ENCODE peak calls at places on chromosomes 4 and X, in five cellular contexts. One of them, this sample, is unnamed.

GRCh38 chr4:48042979-48043461 is 26.4 kb downstream of the NIPAL1 start:
- DNase-seq in fibroblast of lung: no peak
- DNase-seq in heart left ventricle: no peak
- DNase-seq in A673: no peak
- DNase-seq in cardiac muscle cell: no peak
- DNase-seq in this sample: no peak

GRCh38 chr4:67438975-67439374 is 106.3 kb downstream of the CENPC start:
- DNase-seq in fibroblast of lung: no peak
- DNase-seq in heart left ventricle: no peak
- DNase-seq in A673: no peak
- DNase-seq in cardiac muscle cell: no peak
- DNase-seq in this sample: no peak

GRCh38 chrX:69158166-69159040 is 6.8 kb downstream of the PJA1 start:
- DNase-seq in fibroblast of lung: peak
- DNase-seq in heart left ventricle: peak
- DNase-seq in A673: peak
- DNase-seq in cardiac muscle cell: peak
- DNase-seq in this sample: peak

GRCh38 chr4:15805583-15806517 is 27.7 kb downstream of the CD38 start:
- DNase-seq in fibroblast of lung: peak
- DNase-seq in heart left ventricle: no peak
- DNase-seq in A673: peak
- DNase-seq in cardiac muscle cell: peak
- DNase-seq in this sample: peak

GRCh38 chr4:104262678-104263077 is 232.0 kb downstream of the CXXC4 start:
- DNase-seq in fibroblast of lung: no peak
- DNase-seq in heart left ventricle: no peak
- DNase-seq in A673: no peak
- DNase-seq in cardiac muscle cell: no peak
- DNase-seq in this sample: no peak

GRCh38 chr4:27412617-27413016 is 552.0 kb downstream of the STIM2 start:
- DNase-seq in fibroblast of lung: no peak
- DNase-seq in heart left ventricle: no peak
- DNase-seq in A673: no peak
- DNase-seq in cardiac muscle cell: no peak
- DNase-seq in this sample: no peak

GRCh38 chr4:142954415-142954814 is 108.3 kb upstream of the INPP4B start:
- DNase-seq in fibroblast of lung: no peak
- DNase-seq in heart left ventricle: no peak
- DNase-seq in A673: no peak
- DNase-seq in cardiac muscle cell: no peak
- DNase-seq in this sample: no peak

GRCh38 chrX:39839371-39839770 is 258.4 kb downstream of the BCOR start:
- DNase-seq in fibroblast of lung: no peak
- DNase-seq in heart left ventricle: no peak
- DNase-seq in A673: no peak
- DNase-seq in cardiac muscle cell: no peak
- DNase-seq in this sample: no peak

GRCh38 chr4:95092762-95093161 is 335.0 kb downstream of the BMPR1B start:
- DNase-seq in fibroblast of lung: no peak
- DNase-seq in heart left ventricle: no peak
- DNase-seq in A673: peak
- DNase-seq in cardiac muscle cell: no peak
- DNase-seq in this sample: peak

GRCh38 chr4:108709234-108709633 is 53.6 kb downstream of the ETNPPL start:
- DNase-seq in fibroblast of lung: no peak
- DNase-seq in heart left ventricle: no peak
- DNase-seq in A673: no peak
- DNase-seq in cardiac muscle cell: no peak
- DNase-seq in this sample: no peak

GRCh38 chrX:38806054-38806389 is 4.8 kb downstream of the MID1IP1 start:
- DNase-seq in fibroblast of lung: no peak
- DNase-seq in heart left ventricle: no peak
- DNase-seq in A673: no peak
- DNase-seq in cardiac muscle cell: no peak
- DNase-seq in this sample: no peak

GRCh38 chr4:184255361-184255760 is 37.7 kb upstream of the ENPP6 start:
- DNase-seq in fibroblast of lung: no peak
- DNase-seq in heart left ventricle: no peak
- DNase-seq in A673: no peak
- DNase-seq in cardiac muscle cell: no peak
- DNase-seq in this sample: no peak

GRCh38 chr4:151865327-151865726 is 104.5 kb upstream of the GATB start:
- DNase-seq in fibroblast of lung: no peak
- DNase-seq in heart left ventricle: peak
- DNase-seq in A673: no peak
- DNase-seq in cardiac muscle cell: no peak
- DNase-seq in this sample: no peak

GRCh38 chr4:130043796-130044195 is 947.8 kb downstream of the C4orf33 start:
- DNase-seq in fibroblast of lung: no peak
- DNase-seq in heart left ventricle: no peak
- DNase-seq in A673: no peak
- DNase-seq in cardiac muscle cell: peak
- DNase-seq in this sample: peak

GRCh38 chr4:141417387-141417786 is 196.7 kb downstream of the ZNF330 start:
- DNase-seq in fibroblast of lung: peak
- DNase-seq in heart left ventricle: no peak
- DNase-seq in A673: no peak
- DNase-seq in cardiac muscle cell: no peak
- DNase-seq in this sample: no peak

GRCh38 chrX:41275661-41276609 is 58.0 kb upstream of the DDX3X start:
- DNase-seq in fibroblast of lung: peak
- DNase-seq in heart left ventricle: peak
- DNase-seq in A673: peak
- DNase-seq in cardiac muscle cell: peak
- DNase-seq in this sample: peak

GRCh38 chrX:104922206-104922621 is 298.3 kb downstream of the TEX13A start:
- DNase-seq in fibroblast of lung: peak
- DNase-seq in heart left ventricle: peak
- DNase-seq in A673: peak
- DNase-seq in cardiac muscle cell: peak
- DNase-seq in this sample: peak

GRCh38 chr4:24984602-24985532 is 45.9 kb downstream of the LGI2 start:
- DNase-seq in fibroblast of lung: no peak
- DNase-seq in heart left ventricle: no peak
- DNase-seq in A673: no peak
- DNase-seq in cardiac muscle cell: no peak
- DNase-seq in this sample: no peak

GRCh38 chr4:87662871-87663270 is 12.8 kb downstream of the DMP1 start:
- DNase-seq in fibroblast of lung: no peak
- DNase-seq in heart left ventricle: peak
- DNase-seq in A673: no peak
- DNase-seq in cardiac muscle cell: no peak
- DNase-seq in this sample: no peak

GRCh38 chr4:128796934-128797333 is 12.6 kb upstream of the JADE1 start:
- DNase-seq in fibroblast of lung: no peak
- DNase-seq in heart left ventricle: no peak
- DNase-seq in A673: no peak
- DNase-seq in cardiac muscle cell: no peak
- DNase-seq in this sample: no peak

GRCh38 chr4:121041307-121042090 is 30.8 kb downstream of the NDNF start:
- DNase-seq in fibroblast of lung: no peak
- DNase-seq in heart left ventricle: no peak
- DNase-seq in A673: no peak
- DNase-seq in cardiac muscle cell: no peak
- DNase-seq in this sample: no peak

GRCh38 chr4:38583102-38583501 is 80.9 kb upstream of the KLF3 start:
- DNase-seq in fibroblast of lung: no peak
- DNase-seq in heart left ventricle: no peak
- DNase-seq in A673: no peak
- DNase-seq in cardiac muscle cell: no peak
- DNase-seq in this sample: no peak

GRCh38 chr4:137032242-137032641 is 500.1 kb downstream of the PCDH18 start:
- DNase-seq in fibroblast of lung: peak
- DNase-seq in heart left ventricle: no peak
- DNase-seq in A673: peak
- DNase-seq in cardiac muscle cell: peak
- DNase-seq in this sample: no peak

GRCh38 chrX:42524374-42524773 is 253.6 kb downstream of the PPP1R2C start:
- DNase-seq in fibroblast of lung: no peak
- DNase-seq in heart left ventricle: no peak
- DNase-seq in A673: no peak
- DNase-seq in cardiac muscle cell: peak
- DNase-seq in this sample: no peak

GRCh38 chr4:8547108-8547911 is 32.9 kb upstream of the GPR78 start:
- DNase-seq in fibroblast of lung: peak
- DNase-seq in heart left ventricle: no peak
- DNase-seq in A673: no peak
- DNase-seq in cardiac muscle cell: peak
- DNase-seq in this sample: no peak

GRCh38 chr4:185039508-185040273 is 21.4 kb downstream of the HELT start:
- DNase-seq in fibroblast of lung: peak
- DNase-seq in heart left ventricle: no peak
- DNase-seq in A673: peak
- DNase-seq in cardiac muscle cell: peak
- DNase-seq in this sample: peak

GRCh38 chrX:12065251-12065650 is 73.0 kb upstream of the FRMPD4 start:
- DNase-seq in fibroblast of lung: peak
- DNase-seq in heart left ventricle: no peak
- DNase-seq in A673: peak
- DNase-seq in cardiac muscle cell: peak
- DNase-seq in this sample: peak

GRCh38 chrX:76555816-76556215 is 128.3 kb downstream of the MAGEE1 start:
- DNase-seq in fibroblast of lung: peak
- DNase-seq in heart left ventricle: no peak
- DNase-seq in A673: peak
- DNase-seq in cardiac muscle cell: peak
- DNase-seq in this sample: peak

GRCh38 chr4:6200922-6201362 is 593 bp upstream of the JAKMIP1 start:
- DNase-seq in fibroblast of lung: no peak
- DNase-seq in heart left ventricle: no peak
- DNase-seq in A673: no peak
- DNase-seq in cardiac muscle cell: no peak
- DNase-seq in this sample: no peak

GRCh38 chr4:5708171-5708828 is at the start of gene EVC2:
- DNase-seq in fibroblast of lung: peak
- DNase-seq in heart left ventricle: peak
- DNase-seq in A673: peak
- DNase-seq in cardiac muscle cell: peak
- DNase-seq in this sample: peak

GRCh38 chr4:89640620-89641366 is 196.2 kb downstream of the SNCA start:
- DNase-seq in fibroblast of lung: peak
- DNase-seq in heart left ventricle: peak
- DNase-seq in A673: peak
- DNase-seq in cardiac muscle cell: peak
- DNase-seq in this sample: no peak

GRCh38 chr4:26296514-26296913 is 24.3 kb upstream of the RBPJ start:
- DNase-seq in fibroblast of lung: no peak
- DNase-seq in heart left ventricle: no peak
- DNase-seq in A673: no peak
- DNase-seq in cardiac muscle cell: no peak
- DNase-seq in this sample: no peak

GRCh38 chr4:26300314-26301307 is 20.2 kb upstream of the RBPJ start:
- DNase-seq in fibroblast of lung: no peak
- DNase-seq in heart left ventricle: no peak
- DNase-seq in A673: no peak
- DNase-seq in cardiac muscle cell: no peak
- DNase-seq in this sample: no peak

GRCh38 chr4:26298198-26298950 is 22.4 kb upstream of the RBPJ start:
- DNase-seq in fibroblast of lung: peak
- DNase-seq in heart left ventricle: no peak
- DNase-seq in A673: peak
- DNase-seq in cardiac muscle cell: peak
- DNase-seq in this sample: peak

GRCh38 chr4:26297219-26297618 is 23.6 kb upstream of the RBPJ start:
- DNase-seq in fibroblast of lung: no peak
- DNase-seq in heart left ventricle: no peak
- DNase-seq in A673: no peak
- DNase-seq in cardiac muscle cell: no peak
- DNase-seq in this sample: no peak

GRCh38 chr4:26299254-26299882 is 21.4 kb upstream of the RBPJ start:
- DNase-seq in fibroblast of lung: peak
- DNase-seq in heart left ventricle: no peak
- DNase-seq in A673: no peak
- DNase-seq in cardiac muscle cell: no peak
- DNase-seq in this sample: no peak
- H3K27ac ChIP-seq in fibroblast of lung: no peak
- H3K27ac ChIP-seq in heart left ventricle: no peak
- H3K27ac ChIP-seq in A673: no peak
- H3K27ac ChIP-seq in cardiac muscle cell: no peak
- H3K27ac ChIP-seq in this sample: no peak

GRCh38 chr4:971670-972500 is 1.5 kb downstream of the DGKQ start:
- DNase-seq in fibroblast of lung: no peak
- DNase-seq in heart left ventricle: no peak
- DNase-seq in A673: no peak
- DNase-seq in cardiac muscle cell: no peak
- DNase-seq in this sample: no peak
- H3K27ac ChIP-seq in fibroblast of lung: no peak
- H3K27ac ChIP-seq in heart left ventricle: no peak
- H3K27ac ChIP-seq in A673: no peak
- H3K27ac ChIP-seq in cardiac muscle cell: no peak
- H3K27ac ChIP-seq in this sample: no peak

GRCh38 chrX:118499295-118499694 is 3.7 kb downstream of the DOCK11 start:
- DNase-seq in fibroblast of lung: no peak
- DNase-seq in heart left ventricle: no peak
- DNase-seq in A673: no peak
- DNase-seq in cardiac muscle cell: no peak
- DNase-seq in this sample: no peak
- H3K27ac ChIP-seq in fibroblast of lung: no peak
- H3K27ac ChIP-seq in heart left ventricle: no peak
- H3K27ac ChIP-seq in A673: no peak
- H3K27ac ChIP-seq in cardiac muscle cell: no peak
- H3K27ac ChIP-seq in this sample: no peak

DNA sequence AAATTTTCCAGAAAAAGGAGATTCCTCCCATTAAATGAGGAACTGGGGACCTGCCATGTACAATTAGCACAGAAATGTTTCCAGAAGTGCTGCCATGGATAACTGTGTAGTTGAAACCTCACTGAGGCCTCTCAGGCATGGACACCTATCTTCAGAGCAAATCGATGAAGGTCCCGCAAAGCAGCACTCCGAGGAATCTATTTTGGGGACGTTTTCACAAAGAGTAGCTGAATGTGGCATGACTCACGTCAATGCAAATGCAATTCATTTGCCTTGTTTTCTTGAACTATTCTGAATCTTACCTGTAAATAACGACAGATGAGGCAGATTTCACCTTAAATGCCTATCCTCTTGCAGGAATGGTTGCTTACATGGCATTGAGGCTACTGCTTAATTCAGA is 87.1 kb upstream of the STS start:
- DNase-seq in fibroblast of lung: no peak
- DNase-seq in heart left ventricle: no peak
- DNase-seq in A673: no peak
- DNase-seq in cardiac muscle cell: no peak
- DNase-seq in this sample: no peak
- H3K27ac ChIP-seq in fibroblast of lung: no peak
- H3K27ac ChIP-seq in heart left ventricle: no peak
- H3K27ac ChIP-seq in A673: no peak
- H3K27ac ChIP-seq in cardiac muscle cell: no peak
- H3K27ac ChIP-seq in this sample: no peak

GRCh38 chr4:69214716-69215115 is at the start of gene UGT2B11:
- DNase-seq in fibroblast of lung: no peak
- DNase-seq in heart left ventricle: no peak
- DNase-seq in A673: no peak
- DNase-seq in cardiac muscle cell: no peak
- DNase-seq in this sample: no peak
- H3K27ac ChIP-seq in fibroblast of lung: no peak
- H3K27ac ChIP-seq in heart left ventricle: no peak
- H3K27ac ChIP-seq in A673: no peak
- H3K27ac ChIP-seq in cardiac muscle cell: no peak
- H3K27ac ChIP-seq in this sample: no peak

GRCh38 chr4:90958256-90958895 is 831.2 kb downstream of the CCSER1 start:
- DNase-seq in fibroblast of lung: peak
- DNase-seq in heart left ventricle: no peak
- DNase-seq in A673: peak
- DNase-seq in cardiac muscle cell: peak
- DNase-seq in this sample: no peak
- H3K27ac ChIP-seq in fibroblast of lung: no peak
- H3K27ac ChIP-seq in heart left ventricle: no peak
- H3K27ac ChIP-seq in A673: no peak
- H3K27ac ChIP-seq in cardiac muscle cell: no peak
- H3K27ac ChIP-seq in this sample: no peak

This sample was measured in endothelial cell of umbilical vein.